ENCODE peak calls at places on chromosomes 13 and 19, in seven cellular contexts. F is thyroid gland; Q is stimulated activated CD8-positive, alpha-beta memory T cell treated with anti-CD3 and anti-CD28 coated beads, Interleukin-15, amount 100 ng/mL, for 1 hour; V is stomach; Y is HT-29; D is AG08395; N is AG04450. J is an unnamed sample.

GRCh38 chr19:15286688-15287355 is 45.5 kb downstream of the BRD4 start:
- DNase-seq in D (no peak), Q (no peak), N (no peak), V (no peak), F (no peak), Y (no peak), J (no peak)

GRCh38 chr13:79522583-79522982 is 41.6 kb downstream of the NDFIP2 start:
- DNase-seq in N (no peak), Q (no peak), D (peak; percentile 8), Y (no peak), V (no peak), F (no peak), J (no peak)

GRCh38 chr13:60721063-60721462 is 324.0 kb downstream of the TDRD3 start:
- DNase-seq in N (no peak), Y (no peak), F (no peak), Q (no peak), V (no peak), D (no peak), J (peak; percentile 92)

GRCh38 chr19:43444531-43445340 is 20.7 kb downstream of the LYPD3 start:
- DNase-seq in F (no peak), N (no peak), Q (no peak), Y (no peak), D (no peak), V (no peak), J (no peak)

GRCh38 chr19:18687740-18688465 is 4.4 kb downstream of the CRTC1 start:
- DNase-seq in Y (no peak), V (no peak), Q (no peak), N (no peak), D (no peak), F (no peak), J (no peak)

GRCh38 chr13:86082116-86082515 is 282.9 kb upstream of the SLITRK6 start:
- DNase-seq in Q (no peak), D (no peak), Y (no peak), N (no peak), F (no peak), V (no peak), J (no peak)

GRCh38 chr13:27822873-27823311 is 30.6 kb downstream of the GSX1 start:
- DNase-seq in D (no peak), Q (no peak), Y (no peak), N (no peak), F (no peak), V (no peak), J (no peak)

GRCh38 chr13:106507560-106508274 is 27.7 kb downstream of the EFNB2 start:
- DNase-seq in Y (no peak), V (no peak), N (peak; percentile 76), F (no peak), Q (no peak), D (peak; percentile 84), J (no peak)

GRCh38 chr13:99496322-99497142 is 4.7 kb upstream of the TM9SF2 start:
- DNase-seq in V (peak; percentile 81), F (peak; percentile 21), Y (peak; percentile 94), Q (peak; percentile 51), D (peak; percentile 21), N (no peak), J (no peak)

GRCh38 chr13:54852831-54853230 is 1824.2 kb downstream of the OLFM4 start:
- DNase-seq in Y (no peak), Q (no peak), F (no peak), V (no peak), N (no peak), D (no peak), J (no peak)

GRCh38 chr13:26971990-26972888 is 199.4 kb downstream of the USP12 start:
- DNase-seq in Y (peak; percentile 95), F (no peak), D (no peak), N (no peak), V (peak; percentile 69), Q (no peak), J (no peak)

GRCh38 chr13:28489975-28490550 is 4.9 kb downstream of the FLT1 start:
- DNase-seq in N (no peak), D (no peak), Y (no peak), F (no peak), V (no peak), Q (no peak), J (no peak)

GRCh38 chr19:1101337-1101698 is 2.5 kb upstream of the GPX4 start:
- DNase-seq in F (peak; percentile 57), Y (no peak), D (no peak), N (no peak), V (peak; percentile 44), Q (no peak), J (no peak)

GRCh38 chr13:20891034-20891433 is 11.5 kb downstream of the XPO4 start:
- DNase-seq in V (no peak), Q (no peak), F (no peak), N (no peak), D (no peak), Y (no peak), J (no peak)

GRCh38 chr19:55117063-55117635 is 288 bp downstream of the PPP1R12C start:
- DNase-seq in Q (no peak), N (no peak), Y (no peak), F (peak; percentile 18), D (no peak), V (no peak), J (no peak)

GRCh38 chr13:74443623-74444022 is 309.4 kb upstream of the KLF12 start:
- DNase-seq in N (peak; percentile 60), F (no peak), D (peak; percentile 80), Q (no peak), V (no peak), Y (no peak), J (no peak)

GRCh38 chr13:26280295-26280694 is 26.4 kb downstream of the CDK8 start:
- DNase-seq in F (no peak), V (no peak), N (no peak), Q (no peak), D (peak; percentile 79), Y (no peak), J (no peak)

GRCh38 chr19:49327878-49328544 is 3.0 kb upstream of the SLC6A16 start:
- DNase-seq in D (peak; percentile 48), N (no peak), Q (no peak), V (no peak), Y (peak; percentile 61), F (no peak), J (no peak)

GRCh38 chr13:100773429-100773828 is 98.8 kb upstream of the TMTC4 start:
- DNase-seq in Q (no peak), D (no peak), N (no peak), Y (no peak), F (no peak), V (no peak), J (no peak)

GRCh38 chr19:4393947-4394590 is 6.3 kb downstream of the SH3GL1 start:
- DNase-seq in D (peak; percentile 73), Y (no peak), N (no peak), V (no peak), F (peak; percentile 37), Q (no peak), J (no peak)

GRCh38 chr19:56930647-56931592 is 90.4 kb upstream of the PEG3 start:
- DNase-seq in V (no peak), D (no peak), Y (no peak), Q (no peak), N (no peak), F (no peak), J (no peak)

GRCh38 chr19:21474671-21475181 is 30.7 kb upstream of the ZNF429 start:
- DNase-seq in Q (peak; percentile 60), D (peak; percentile 84), Y (no peak), V (peak; percentile 75), F (peak; percentile 88), N (peak; percentile 2), J (no peak)

GRCh38 chr19:18399008-18399407 is 1.6 kb upstream of the LRRC25 start:
- DNase-seq in Y (no peak), N (no peak), Q (no peak), F (peak; percentile 90), V (peak; percentile 87), D (peak; percentile 70), J (no peak)

GRCh38 chr19:3679581-3679980 is 20.7 kb downstream of the PIP5K1C start:
- DNase-seq in V (no peak), Q (no peak), Y (no peak), D (no peak), F (no peak), N (no peak), J (no peak)

GRCh38 chr13:33228645-33229445 is 56.7 kb downstream of the STARD13 start:
- DNase-seq in Y (peak; percentile 83), F (peak; percentile 41), Q (no peak), D (peak; percentile 52), V (no peak), N (no peak), J (no peak)

GRCh38 chr19:1097810-1098176 is 2.6 kb upstream of the POLR2E start:
- DNase-seq in D (no peak), N (no peak), V (no peak), Y (no peak), Q (no peak), F (peak; percentile 59), J (no peak)

GRCh38 chr19:30036154-30037129 is 94.4 kb downstream of the URI1 start:
- DNase-seq in V (no peak), Y (no peak), N (no peak), Q (no peak), F (no peak), D (peak; percentile 8), J (no peak)

GRCh38 chr13:65912516-65912915 is 1317.6 kb downstream of the PCDH9 start:
- DNase-seq in D (no peak), V (no peak), N (no peak), F (no peak), Q (no peak), Y (no peak), J (no peak)

GRCh38 chr13:45132384-45133064 is 12.2 kb downstream of the GTF2F2 start:
- DNase-seq in Q (no peak), N (no peak), Y (no peak), V (no peak), D (no peak), F (no peak), J (no peak)

GRCh38 chr19:2594319-2594718 is 108.2 kb downstream of the GNG7 start:
- DNase-seq in Q (no peak), Y (no peak), N (no peak), D (no peak), V (no peak), F (no peak), J (no peak)

GRCh38 chr19:480016-480855 is 16.1 kb upstream of the MADCAM1 start:
- DNase-seq in F (peak; percentile 85), Q (no peak), D (peak; percentile 85), Y (peak; percentile 62), V (peak; percentile 85), N (no peak), J (no peak)

GRCh38 chr19:40553885-40554857 is 22.5 kb upstream of the SHKBP1 start:
- DNase-seq in Y (no peak), V (no peak), Q (no peak), N (no peak), F (no peak), D (no peak), J (no peak)

J was measured in SK-N-MC.